ENCODE peak calls at places on chromosomes 7 and 10, in eight cellular contexts. J, Y, F, R, W, C, A and M are unnamed samples.

GRCh38 chr10:4780097-4780496 is 45.9 kb upstream of the AKR1E2 start:
- DNase-seq in J (no peak), Y (no peak), F (no peak), R (no peak), W (no peak), C (no peak), A (no peak), M (no peak)

GRCh38 chr10:33233191-33233590 is 101.3 kb downstream of the NRP1 start:
- DNase-seq in J (no peak), Y (no peak), F (no peak), R (peak; percentile 91), W (no peak), C (no peak), A (no peak), M (peak; percentile 59)

GRCh38 chr7:91883676-91884362 is 3.3 kb upstream of the MTERF1 start:
- DNase-seq in J (no peak), Y (no peak), F (peak; percentile 36), R (no peak), W (no peak), C (no peak), A (no peak), M (no peak)

GRCh38 chr7:44052771-44053365 is 8.4 kb downstream of the DBNL start:
- DNase-seq in J (no peak), Y (no peak), F (no peak), R (no peak), W (no peak), C (no peak), A (no peak), M (no peak)

GRCh38 chr7:39248041-39248692 is 270.5 kb downstream of the POU6F2 start:
- DNase-seq in J (no peak), Y (no peak), F (no peak), R (no peak), W (no peak), C (peak; percentile 74), A (no peak), M (no peak)

GRCh38 chr10:63005246-63005645 is 127.9 kb upstream of the NRBF2 start:
- DNase-seq in J (no peak), Y (peak; percentile 12), F (peak; percentile 68), R (no peak), W (peak; percentile 45), C (no peak), A (no peak), M (no peak)

GRCh38 chr7:66927348-66927948 is 6.4 kb downstream of the TMEM248 start:
- DNase-seq in J (no peak), Y (no peak), F (no peak), R (no peak), W (no peak), C (no peak), A (no peak), M (no peak)

GRCh38 chr7:77747178-77747577 is 50.9 kb downstream of the RSBN1L start:
- DNase-seq in J (no peak), Y (no peak), F (no peak), R (no peak), W (no peak), C (no peak), A (no peak), M (no peak)

GRCh38 chr7:44911911-44912310 is 26.6 kb upstream of the PURB start:
- DNase-seq in J (no peak), Y (no peak), F (no peak), R (no peak), W (no peak), C (no peak), A (no peak), M (no peak)

GRCh38 chr7:119270045-119270464 is 1002.9 kb upstream of the KCND2 start:
- DNase-seq in J (no peak), Y (peak; percentile 29), F (peak; percentile 73), R (peak; percentile 49), W (peak; percentile 46), C (peak; percentile 58), A (peak; percentile 1), M (peak; percentile 17)

GRCh38 chr10:86765548-86765947 is 9.1 kb downstream of the BMPR1A start:
- DNase-seq in J (no peak), Y (no peak), F (no peak), R (no peak), W (no peak), C (no peak), A (no peak), M (no peak)

GRCh38 chr10:132461683-132462231 is 64.8 kb downstream of the PWWP2B start:
- DNase-seq in J (peak; percentile 71), Y (no peak), F (no peak), R (no peak), W (no peak), C (no peak), A (no peak), M (no peak)

GRCh38 chr10:101388671-101389276 is 34.8 kb downstream of the BTRC start:
- DNase-seq in J (no peak), Y (no peak), F (no peak), R (no peak), W (no peak), C (no peak), A (no peak), M (no peak)

GRCh38 chr7:96304573-96304972 is 17.3 kb downstream of the SLC25A13 start:
- DNase-seq in J (no peak), Y (no peak), F (no peak), R (no peak), W (no peak), C (no peak), A (no peak), M (no peak)

GRCh38 chr10:95324436-95325268 is 33.8 kb upstream of the PDLIM1 start:
- DNase-seq in J (no peak), Y (no peak), F (no peak), R (no peak), W (no peak), C (no peak), A (no peak), M (no peak)

GRCh38 chr7:47540053-47540386 is 41.9 kb downstream of the TNS3 start:
- DNase-seq in J (no peak), Y (no peak), F (no peak), R (no peak), W (no peak), C (no peak), A (no peak), M (no peak)

GRCh38 chr10:75379234-75379724 is 22.3 kb downstream of the ZNF503 start:
- DNase-seq in J (no peak), Y (no peak), F (no peak), R (no peak), W (no peak), C (no peak), A (no peak), M (no peak)

GRCh38 chr10:71461457-71461856 is 64.7 kb downstream of the CDH23 start:
- DNase-seq in J (no peak), Y (no peak), F (no peak), R (no peak), W (no peak), C (no peak), A (no peak), M (no peak)

GRCh38 chr7:14762552-14762951 is 140.0 kb downstream of the DGKB start:
- DNase-seq in J (no peak), Y (no peak), F (no peak), R (no peak), W (no peak), C (no peak), A (no peak), M (no peak)

GRCh38 chr7:73977626-73978618 is 50.1 kb upstream of the ELN start:
- DNase-seq in J (no peak), Y (no peak), F (peak; percentile 37), R (no peak), W (peak; percentile 81), C (peak; percentile 33), A (no peak), M (no peak)

GRCh38 chr7:87058739-87059524 is 522 bp downstream of the ELAPOR2 start:
- DNase-seq in J (no peak), Y (no peak), F (no peak), R (peak; percentile 28), W (peak; percentile 18), C (peak; percentile 43), A (peak; percentile 13), M (no peak)